ENCODE peak calls at places on chromosomes 6 and 20, in nine cellular contexts. One of them, this sample, is unnamed.
A peak's percentile ranks its signal among the peaks of the same experiment; 100 is the strongest.

GRCh38 chr6:135812085-135812526 is 39.4 kb upstream of the PDE7B start:
- DNase-seq in GDM1: no peak
- DNase-seq in adrenal gland: no peak
- DNase-seq in neuronal stem cell: no peak
- DNase-seq in left cardiac atrium: peak; percentile 28
- DNase-seq in lower leg skin: peak; percentile 29
- DNase-seq in PC-3: peak; percentile 46
- DNase-seq in stimulated activated CD8-positive, alpha-beta memory T cell treated with anti-CD3 and anti-CD28 coated beads, Interleukin-2, amount 100 ng/mL, for 1 hour: no peak
- DNase-seq in A172: peak; percentile 84
- DNase-seq in this sample: no peak

GRCh38 chr6:142746524-142746923 is 198.5 kb downstream of the HIVEP2 start:
- DNase-seq in GDM1: no peak
- DNase-seq in adrenal gland: peak; percentile 20
- DNase-seq in neuronal stem cell: peak; percentile 35
- DNase-seq in left cardiac atrium: no peak
- DNase-seq in lower leg skin: no peak
- DNase-seq in PC-3: peak; percentile 12
- DNase-seq in stimulated activated CD8-positive, alpha-beta memory T cell treated with anti-CD3 and anti-CD28 coated beads, Interleukin-2, amount 100 ng/mL, for 1 hour: peak; percentile 5
- DNase-seq in A172: no peak
- DNase-seq in this sample: no peak

GRCh38 chr20:6231551-6231950 is 108.7 kb upstream of the FERMT1 start:
- DNase-seq in GDM1: no peak
- DNase-seq in adrenal gland: no peak
- DNase-seq in neuronal stem cell: no peak
- DNase-seq in left cardiac atrium: no peak
- DNase-seq in lower leg skin: no peak
- DNase-seq in PC-3: peak; percentile 56
- DNase-seq in stimulated activated CD8-positive, alpha-beta memory T cell treated with anti-CD3 and anti-CD28 coated beads, Interleukin-2, amount 100 ng/mL, for 1 hour: no peak
- DNase-seq in A172: peak; percentile 12
- DNase-seq in this sample: no peak

GRCh38 chr6:39197521-39198500 is 31.5 kb downstream of the KCNK5 start:
- DNase-seq in GDM1: no peak
- DNase-seq in adrenal gland: no peak
- DNase-seq in neuronal stem cell: no peak
- DNase-seq in left cardiac atrium: no peak
- DNase-seq in lower leg skin: no peak
- DNase-seq in PC-3: no peak
- DNase-seq in stimulated activated CD8-positive, alpha-beta memory T cell treated with anti-CD3 and anti-CD28 coated beads, Interleukin-2, amount 100 ng/mL, for 1 hour: no peak
- DNase-seq in A172: no peak
- DNase-seq in this sample: no peak

GRCh38 chr6:121523628-121524027 is 88.2 kb downstream of the GJA1 start:
- DNase-seq in GDM1: no peak
- DNase-seq in adrenal gland: no peak
- DNase-seq in neuronal stem cell: no peak
- DNase-seq in left cardiac atrium: no peak
- DNase-seq in lower leg skin: no peak
- DNase-seq in PC-3: no peak
- DNase-seq in stimulated activated CD8-positive, alpha-beta memory T cell treated with anti-CD3 and anti-CD28 coated beads, Interleukin-2, amount 100 ng/mL, for 1 hour: no peak
- DNase-seq in A172: no peak
- DNase-seq in this sample: no peak

GRCh38 chr20:49955167-49955566 is 19.0 kb downstream of the RNF114 start:
- DNase-seq in GDM1: no peak
- DNase-seq in adrenal gland: no peak
- DNase-seq in neuronal stem cell: no peak
- DNase-seq in left cardiac atrium: no peak
- DNase-seq in lower leg skin: no peak
- DNase-seq in PC-3: no peak
- DNase-seq in stimulated activated CD8-positive, alpha-beta memory T cell treated with anti-CD3 and anti-CD28 coated beads, Interleukin-2, amount 100 ng/mL, for 1 hour: no peak
- DNase-seq in A172: no peak
- DNase-seq in this sample: no peak

GRCh38 chr20:10481671-10482070 is 46.6 kb downstream of the SLX4IP start:
- DNase-seq in GDM1: no peak
- DNase-seq in adrenal gland: no peak
- DNase-seq in neuronal stem cell: no peak
- DNase-seq in left cardiac atrium: no peak
- DNase-seq in lower leg skin: no peak
- DNase-seq in PC-3: no peak
- DNase-seq in stimulated activated CD8-positive, alpha-beta memory T cell treated with anti-CD3 and anti-CD28 coated beads, Interleukin-2, amount 100 ng/mL, for 1 hour: no peak
- DNase-seq in A172: no peak
- DNase-seq in this sample: no peak

GRCh38 chr20:25050501-25051350 is 7.2 kb downstream of the ACSS1 start:
- DNase-seq in GDM1: no peak
- DNase-seq in adrenal gland: peak; percentile 9
- DNase-seq in neuronal stem cell: no peak
- DNase-seq in left cardiac atrium: peak; percentile 17
- DNase-seq in lower leg skin: no peak
- DNase-seq in PC-3: no peak
- DNase-seq in stimulated activated CD8-positive, alpha-beta memory T cell treated with anti-CD3 and anti-CD28 coated beads, Interleukin-2, amount 100 ng/mL, for 1 hour: no peak
- DNase-seq in A172: no peak
- DNase-seq in this sample: no peak

GRCh38 chr6:89734526-89734925 is 85.1 kb downstream of the MDN1 start:
- DNase-seq in GDM1: no peak
- DNase-seq in adrenal gland: peak; percentile 26
- DNase-seq in neuronal stem cell: no peak
- DNase-seq in left cardiac atrium: no peak
- DNase-seq in lower leg skin: no peak
- DNase-seq in PC-3: no peak
- DNase-seq in stimulated activated CD8-positive, alpha-beta memory T cell treated with anti-CD3 and anti-CD28 coated beads, Interleukin-2, amount 100 ng/mL, for 1 hour: no peak
- DNase-seq in A172: no peak
- DNase-seq in this sample: no peak

GRCh38 chr20:33470866-33471265 is 19.0 kb upstream of the CBFA2T2 start:
- DNase-seq in GDM1: no peak
- DNase-seq in adrenal gland: no peak
- DNase-seq in neuronal stem cell: no peak
- DNase-seq in left cardiac atrium: no peak
- DNase-seq in lower leg skin: no peak
- DNase-seq in PC-3: no peak
- DNase-seq in stimulated activated CD8-positive, alpha-beta memory T cell treated with anti-CD3 and anti-CD28 coated beads, Interleukin-2, amount 100 ng/mL, for 1 hour: no peak
- DNase-seq in A172: no peak
- DNase-seq in this sample: no peak

GRCh38 chr6:26031151-26031594 is 56.1 kb upstream of the HFE start:
- DNase-seq in GDM1: peak; percentile 32
- DNase-seq in adrenal gland: no peak
- DNase-seq in neuronal stem cell: no peak
- DNase-seq in left cardiac atrium: no peak
- DNase-seq in lower leg skin: no peak
- DNase-seq in PC-3: peak; percentile 50
- DNase-seq in stimulated activated CD8-positive, alpha-beta memory T cell treated with anti-CD3 and anti-CD28 coated beads, Interleukin-2, amount 100 ng/mL, for 1 hour: no peak
- DNase-seq in A172: no peak
- DNase-seq in this sample: no peak

GRCh38 chr6:164099535-164099982 is 685.0 kb downstream of the QKI start:
- DNase-seq in GDM1: no peak
- DNase-seq in adrenal gland: no peak
- DNase-seq in neuronal stem cell: no peak
- DNase-seq in left cardiac atrium: no peak
- DNase-seq in lower leg skin: no peak
- DNase-seq in PC-3: no peak
- DNase-seq in stimulated activated CD8-positive, alpha-beta memory T cell treated with anti-CD3 and anti-CD28 coated beads, Interleukin-2, amount 100 ng/mL, for 1 hour: no peak
- DNase-seq in A172: no peak
- DNase-seq in this sample: no peak

GRCh38 chr20:7710440-7710839 is 229.8 kb downstream of the HAO1 start:
- DNase-seq in GDM1: no peak
- DNase-seq in adrenal gland: no peak
- DNase-seq in neuronal stem cell: no peak
- DNase-seq in left cardiac atrium: no peak
- DNase-seq in lower leg skin: no peak
- DNase-seq in PC-3: peak; percentile 92
- DNase-seq in stimulated activated CD8-positive, alpha-beta memory T cell treated with anti-CD3 and anti-CD28 coated beads, Interleukin-2, amount 100 ng/mL, for 1 hour: no peak
- DNase-seq in A172: no peak
- DNase-seq in this sample: peak; percentile 99

GRCh38 chr6:33015798-33016197 is 6.4 kb upstream of the HLA-DOA start:
- DNase-seq in GDM1: no peak
- DNase-seq in adrenal gland: no peak
- DNase-seq in neuronal stem cell: no peak
- DNase-seq in left cardiac atrium: no peak
- DNase-seq in lower leg skin: no peak
- DNase-seq in PC-3: no peak
- DNase-seq in stimulated activated CD8-positive, alpha-beta memory T cell treated with anti-CD3 and anti-CD28 coated beads, Interleukin-2, amount 100 ng/mL, for 1 hour: no peak
- DNase-seq in A172: no peak
- DNase-seq in this sample: no peak

GRCh38 chr6:134065706-134066105 is 13.3 kb upstream of the SLC2A12 start:
- DNase-seq in GDM1: no peak
- DNase-seq in adrenal gland: no peak
- DNase-seq in neuronal stem cell: no peak
- DNase-seq in left cardiac atrium: no peak
- DNase-seq in lower leg skin: no peak
- DNase-seq in PC-3: peak; percentile 41
- DNase-seq in stimulated activated CD8-positive, alpha-beta memory T cell treated with anti-CD3 and anti-CD28 coated beads, Interleukin-2, amount 100 ng/mL, for 1 hour: no peak
- DNase-seq in A172: peak; percentile 37
- DNase-seq in this sample: peak; percentile 45

GRCh38 chr20:11274137-11274536 is 600.3 kb upstream of the JAG1 start:
- DNase-seq in GDM1: peak; percentile 29
- DNase-seq in adrenal gland: peak; percentile 61
- DNase-seq in neuronal stem cell: peak; percentile 61
- DNase-seq in left cardiac atrium: peak; percentile 25
- DNase-seq in lower leg skin: no peak
- DNase-seq in PC-3: peak; percentile 89
- DNase-seq in stimulated activated CD8-positive, alpha-beta memory T cell treated with anti-CD3 and anti-CD28 coated beads, Interleukin-2, amount 100 ng/mL, for 1 hour: no peak
- DNase-seq in A172: peak; percentile 73
- DNase-seq in this sample: peak; percentile 75